ENCODE peak calls at places on chromosome X, in four cellular contexts. Y is HepG2, K is K562, Z is GM12878. X is an unnamed sample.

GRCh38 chrX:102746134-102746584 is 25.6 kb downstream of the GPRASP3 start:
- DNase-seq in Y (no peak), K (no peak), Z (no peak), X (no peak)

GRCh38 chrX:84047339-84047738 is 140.7 kb downstream of the RPS6KA6 start:
- DNase-seq in Y (no peak), K (no peak), Z (no peak), X (no peak)

GRCh38 chrX:30653415-30654131 is at the start of gene GK:
- DNase-seq in Y (no peak), K (peak; percentile 23), Z (no peak), X (no peak)

GRCh38 chrX:76148753-76149152 is 24.1 kb upstream of the PBDC1 start:
- DNase-seq in Y (peak; percentile 17), K (no peak), Z (peak; percentile 45), X (no peak)

GRCh38 chrX:136629084-136629750 is 18.7 kb upstream of the CD40LG start:
- DNase-seq in Y (no peak), K (no peak), Z (no peak), X (no peak)

GRCh38 chrX:29530520-29530919 is 684.8 kb upstream of the MAGEB2 start:
- DNase-seq in Y (no peak), K (no peak), Z (no peak), X (peak; percentile 10)

GRCh38 chrX:24487576-24487975 is 22.5 kb downstream of the PDK3 start:
- DNase-seq in Y (no peak), K (no peak), Z (no peak), X (no peak)

GRCh38 chrX:57915680-57916079 is 5.4 kb upstream of the ZXDA start:
- DNase-seq in Y (no peak), K (no peak), Z (no peak), X (no peak)

GRCh38 chrX:39896951-39897740 is 200.6 kb downstream of the BCOR start:
- DNase-seq in Y (peak; percentile 24), K (peak; percentile 29), Z (no peak), X (peak; percentile 38)

GRCh38 chrX:105120460-105120859 is 100.0 kb downstream of the TEX13A start:
- DNase-seq in Y (no peak), K (no peak), Z (no peak), X (no peak)

GRCh38 chrX:100264200-100264599 is 145.9 kb downstream of the PCDH19 start:
- DNase-seq in Y (no peak), K (no peak), Z (peak; percentile 45), X (no peak)
- TF ChIP-seq CEBPB in Y (no peak), K (no peak), Z (peak; percentile 54), X (no peak)

GRCh38 chrX:10505726-10506125 is 114.7 kb downstream of the MID1 start:
- DNase-seq in Y (no peak), K (no peak), Z (no peak), X (no peak)

GRCh38 chrX:10506781-10507180 is 113.6 kb downstream of the MID1 start:
- DNase-seq in Y (no peak), K (no peak), Z (no peak), X (no peak)

GRCh38 chrX:10496345-10496965 is 123.9 kb downstream of the MID1 start:
- DNase-seq in Y (no peak), K (no peak), Z (no peak), X (no peak)

GRCh38 chrX:10502961-10503360 is 117.4 kb downstream of the MID1 start:
- DNase-seq in Y (no peak), K (no peak), Z (no peak), X (no peak)

GRCh38 chrX:10501606-10502005 is 118.8 kb downstream of the MID1 start:
- DNase-seq in Y (no peak), K (no peak), Z (no peak), X (no peak)
- TF ChIP-seq SMC3 in Y (no peak), K (no peak), Z (no peak), X (no peak)

DNA sequence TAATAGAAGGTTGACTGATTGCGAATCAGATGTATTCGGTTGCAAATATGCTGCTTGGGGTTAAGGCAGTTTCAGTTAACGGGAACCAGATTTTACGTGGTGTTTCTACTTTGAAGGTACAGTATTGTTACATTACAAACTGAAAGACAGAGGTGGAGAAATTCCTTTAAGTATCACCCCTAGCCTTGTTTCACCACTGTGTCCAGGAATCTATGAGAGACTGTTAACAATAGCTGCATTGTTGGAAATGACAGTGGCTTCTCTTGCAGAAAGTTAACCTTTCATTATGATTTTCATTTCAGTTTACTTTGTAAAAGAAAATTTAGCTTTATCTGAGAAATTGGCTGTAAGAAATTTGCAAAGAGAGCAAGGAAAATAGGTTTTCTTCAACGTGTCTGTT is 2.6 kb downstream of the CDKL5 start:
- DNase-seq in Y (peak; percentile 59), K (no peak), Z (no peak), X (no peak)
- TF ChIP-seq HDAC2 in Y (no peak), K (no peak), Z (no peak), X (no peak)

DNA sequence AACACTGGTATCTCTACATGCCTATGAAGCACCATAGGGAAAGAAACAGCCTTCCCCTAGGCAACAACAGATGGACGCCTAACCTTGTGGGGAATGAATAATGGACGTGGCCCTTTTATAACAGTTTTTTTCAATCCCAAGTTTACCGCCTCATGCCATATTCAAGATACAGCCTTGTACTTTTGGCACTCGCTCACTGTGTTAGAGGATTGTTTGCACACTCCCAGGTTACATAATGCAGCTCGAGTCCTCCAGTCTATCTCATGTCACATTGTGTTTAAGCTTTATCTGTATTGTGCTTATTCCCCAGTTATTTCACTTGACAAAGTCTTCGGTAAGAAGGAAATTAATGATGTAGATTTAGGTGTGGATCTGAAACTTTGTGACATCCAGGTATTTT is 711.1 kb downstream of the RPA4 start:
- DNase-seq in Y (peak; percentile 13), K (no peak), Z (no peak), X (no peak)
- TF ChIP-seq CEBPB in Y (no peak), K (no peak), Z (no peak), X (no peak)

DNA sequence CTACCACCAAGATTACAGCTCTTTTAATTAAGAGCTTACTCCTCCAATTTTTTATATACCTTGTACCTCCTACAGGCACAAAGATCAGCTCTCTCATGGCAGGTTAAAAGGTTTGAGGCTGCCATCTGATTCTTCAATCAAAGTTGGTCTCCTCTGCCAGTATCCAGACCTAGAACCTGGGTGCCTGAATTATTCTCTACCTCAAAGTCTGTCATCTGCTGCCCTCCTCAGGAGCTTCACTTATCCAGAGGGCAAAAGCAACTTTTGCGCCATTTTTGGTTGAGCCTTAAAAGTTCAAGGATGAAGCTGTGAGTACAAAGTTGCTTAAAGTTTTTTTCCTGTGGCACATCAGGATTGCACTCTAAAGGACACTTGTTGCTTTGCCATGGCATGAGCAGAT is 343.7 kb upstream of the PPP1R2C start:
- DNase-seq in Y (no peak), K (no peak), Z (no peak), X (no peak)
- TF ChIP-seq SMC3 in Y (no peak), K (no peak), Z (peak; percentile 10), X (no peak)

DNA sequence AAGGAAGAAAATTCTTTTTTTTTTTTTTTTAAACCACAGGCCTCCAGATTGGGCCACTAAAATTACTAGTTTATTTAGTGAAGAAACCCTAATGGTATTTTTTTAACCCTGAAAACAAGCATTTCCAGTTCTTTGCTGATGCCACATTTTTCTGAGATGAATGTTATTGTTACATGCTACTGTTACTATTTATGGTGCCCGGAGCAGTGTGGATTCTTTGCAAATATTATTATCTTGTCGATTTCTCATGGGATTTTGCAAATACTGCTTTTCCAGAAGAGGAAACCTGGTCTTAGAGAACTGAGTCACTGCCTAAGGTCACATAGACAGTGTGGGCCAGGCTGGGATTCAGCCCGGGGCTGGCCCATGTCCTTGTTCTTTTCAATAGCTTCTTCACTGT is 8.7 kb upstream of the ALAS2 start:
- DNase-seq in Y (no peak), K (no peak), Z (no peak), X (no peak)
- TF ChIP-seq HDAC2 in Y (no peak), K (no peak), Z (no peak), X (no peak)

DNA sequence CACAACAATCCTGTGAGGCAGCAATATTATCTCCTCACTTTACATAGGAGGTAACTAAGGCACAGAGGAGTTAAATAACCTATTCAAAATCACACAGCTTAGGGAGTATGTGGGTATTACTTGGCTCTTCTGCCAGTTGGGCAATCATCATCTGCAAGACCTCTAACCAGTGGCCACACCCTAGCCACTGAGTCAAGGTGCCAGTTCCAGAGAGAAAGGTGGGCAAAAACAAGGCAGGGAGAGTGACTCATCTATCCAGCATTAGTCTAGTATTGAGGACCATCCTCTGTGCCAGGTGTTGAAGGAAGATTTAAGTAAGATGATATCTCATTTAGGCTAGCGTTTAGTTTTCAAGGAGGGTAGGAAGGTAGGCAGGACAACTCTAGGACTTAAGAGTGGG is 113.9 kb upstream of the EOLA2 start:
- DNase-seq in Y (no peak), K (no peak), Z (no peak), X (no peak)
- TF ChIP-seq CEBPB in Y (no peak), K (no peak), Z (no peak), X (no peak)

GRCh38 chrX:15672886-15673285 is 8.3 kb upstream of the CLTRN start:
- DNase-seq in Y (no peak), K (no peak), Z (no peak), X (no peak)

GRCh38 chrX:15674899-15675489 is 10.4 kb upstream of the CLTRN start:
- DNase-seq in Y (peak; percentile 76), K (peak; percentile 62), Z (peak; percentile 89), X (peak; percentile 51)

GRCh38 chrX:15673970-15674369 is 9.4 kb upstream of the CLTRN start:
- DNase-seq in Y (no peak), K (no peak), Z (no peak), X (no peak)

GRCh38 chrX:15674514-15674898 is 9.9 kb upstream of the CLTRN start:
- DNase-seq in Y (peak; percentile 91), K (peak; percentile 90), Z (peak; percentile 94), X (peak; percentile 97)

GRCh38 chrX:15675490-15675921 is 10.9 kb upstream of the CLTRN start:
- DNase-seq in Y (no peak), K (peak; percentile 71), Z (no peak), X (peak; percentile 54)
- TF ChIP-seq SMC3 in Y (no peak), K (no peak), Z (no peak), X (no peak)

GRCh38 chrX:154805696-154806091 is 409 bp upstream of the MPP1 start:
- DNase-seq in Y (no peak), K (no peak), Z (no peak), X (no peak)

GRCh38 chrX:154802838-154803410 is 2.4 kb downstream of the MPP1 start:
- DNase-seq in Y (no peak), K (no peak), Z (no peak), X (no peak)

GRCh38 chrX:154806837-154807501 is 1.7 kb upstream of the MPP1 start:
- DNase-seq in Y (no peak), K (no peak), Z (no peak), X (no peak)

GRCh38 chrX:154804957-154805695 is at the start of gene MPP1:
- DNase-seq in Y (no peak), K (peak; percentile 88), Z (peak; percentile 36), X (peak; percentile 68)

DNA sequence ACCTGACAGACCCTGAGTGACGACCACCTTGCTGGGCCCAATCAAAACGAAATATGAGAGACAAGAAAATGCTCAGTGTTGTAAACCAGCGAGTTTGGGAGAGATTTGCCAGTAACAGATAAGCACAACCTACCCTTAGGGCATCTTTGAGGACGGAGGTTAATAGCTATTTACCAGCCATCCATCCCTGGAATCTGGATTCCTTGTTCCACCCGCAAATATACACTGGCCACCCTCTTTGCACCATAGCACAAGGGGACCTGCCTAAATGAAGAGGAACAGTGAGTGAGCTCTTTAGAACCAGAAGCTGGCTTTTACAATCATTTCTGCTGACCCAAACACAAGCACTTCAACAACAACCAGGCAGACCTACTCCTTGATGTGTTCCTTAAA is 725 bp downstream of the MPP1 start:
- DNase-seq in Y (no peak), K (no peak), Z (no peak), X (no peak)
- TF ChIP-seq HDAC2 in Y (no peak), K (no peak), Z (no peak), X (no peak)

GRCh38 chrX:148618472-148619445 is 118.3 kb downstream of the AFF2 start:
- DNase-seq in Y (no peak), K (no peak), Z (no peak), X (no peak)
- TF ChIP-seq CEBPB in Y (no peak), K (no peak), Z (no peak), X (no peak)

X was measured in A549.